ENCODE peak calls at places on chromosomes 2 and 18, in four cellular contexts. U is neuronal stem cell, L is H9, W is mesenchymal stem cell. S is an unnamed sample.
A peak's percentile ranks its signal among the peaks of the same experiment; 100 is the strongest.

GRCh38 chr2:27024188-27024587 is 8.6 kb upstream of the TMEM214 start:
- DNase-seq in W (peak; percentile 16), L (peak; percentile 84), U (no peak), S (no peak)

GRCh38 chr2:219021591-219021990 is 19.7 kb downstream of the CFAP65 start:
- DNase-seq in L (no peak), W (no peak), U (no peak), S (no peak)

GRCh38 chr2:61898810-61899209 is 6.7 kb upstream of the COMMD1 start:
- DNase-seq in W (peak; percentile 26), L (no peak), U (no peak), S (no peak)

GRCh38 chr2:48346124-48346536 is 183.8 kb upstream of the STON1 start:
- DNase-seq in L (no peak), W (peak; percentile 88), U (no peak), S (peak; percentile 56)

GRCh38 chr2:188808921-188809320 is 165.3 kb upstream of the COL3A1 start:
- DNase-seq in W (peak; percentile 41), U (no peak), L (no peak), S (no peak)

GRCh38 chr18:28837100-28837499 is 660.2 kb upstream of the CDH2 start:
- DNase-seq in L (no peak), U (no peak), W (no peak), S (no peak)

GRCh38 chr2:179860255-179861026 is 971 bp downstream of the ZNF385B start:
- DNase-seq in U (no peak), L (peak; percentile 47), W (peak; percentile 1), S (no peak)

GRCh38 chr2:25197336-25198208 is 29.2 kb upstream of the POMC start:
- DNase-seq in U (no peak), L (no peak), W (peak; percentile 53), S (no peak)

GRCh38 chr18:77066689-77067088 is 65.9 kb downstream of the MBP start:
- DNase-seq in L (no peak), U (no peak), W (no peak), S (no peak)

GRCh38 chr2:127637725-127638252 is 8.2 kb upstream of the GPR17 start:
- DNase-seq in L (peak; percentile 82), U (no peak), W (peak; percentile 82), S (peak; percentile 87)

GRCh38 chr2:135473567-135473966 is 57.5 kb downstream of the ZRANB3 start:
- DNase-seq in L (no peak), W (peak; percentile 41), U (no peak), S (peak; percentile 17)

GRCh38 chr2:231059756-231060155 is 3.1 kb downstream of the PSMD1 start:
- DNase-seq in L (no peak), W (no peak), U (no peak), S (no peak)

GRCh38 chr2:60764736-60765534 is 8.9 kb downstream of the PAPOLG start:
- DNase-seq in L (no peak), W (peak; percentile 5), U (no peak), S (no peak)

GRCh38 chr18:76528477-76529432 is 33.7 kb upstream of the ZNF516 start:
- DNase-seq in L (no peak), W (peak; percentile 76), U (no peak), S (peak; percentile 3)

GRCh38 chr18:31444142-31444541 is 3.4 kb upstream of the DSG3 start:
- DNase-seq in W (no peak), L (no peak), U (no peak), S (no peak)

GRCh38 chr2:147449323-147450080 is 395.3 kb upstream of the ACVR2A start:
- DNase-seq in W (no peak), U (peak; percentile 61), L (peak; percentile 39), S (no peak)

GRCh38 chr18:12598181-12598921 is 59.6 kb downstream of the SPIRE1 start:
- DNase-seq in W (peak; percentile 48), L (no peak), U (no peak), S (peak; percentile 78)

GRCh38 chr2:219430633-219431615 is 3.7 kb upstream of the SPEG start:
- DNase-seq in L (peak; percentile 62), U (no peak), W (peak; percentile 61), S (no peak)

GRCh38 chr18:75391275-75392115 is 36.0 kb downstream of the SMIM21 start:
- DNase-seq in W (no peak), U (no peak), L (no peak), S (no peak)

DNA sequence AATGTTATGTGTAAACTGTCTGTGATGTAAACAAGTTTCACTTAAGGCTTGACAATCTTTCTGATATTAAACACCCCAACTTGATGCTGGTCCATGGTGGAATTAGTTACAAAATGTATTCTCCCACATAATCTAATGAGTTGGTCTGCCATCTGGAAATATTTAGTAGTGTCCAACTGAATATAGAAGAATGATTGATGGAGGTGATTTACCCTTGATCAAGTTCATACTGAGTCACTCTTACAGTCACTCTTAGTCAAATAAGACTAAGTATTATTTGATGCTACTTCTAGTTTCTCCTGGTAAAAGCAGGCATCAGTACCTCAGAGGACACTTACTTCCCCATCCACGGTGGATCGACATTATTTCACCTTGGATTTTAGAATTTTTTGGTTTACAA is 198.1 kb downstream of the SATB2 start:
- DNase-seq in U (no peak), L (no peak), W (no peak), S (no peak)
- H3K23ac ChIP-seq in U (no peak overlapping the region), L (no peak overlapping the region), W (no peak overlapping the region), S (no peak overlapping the region)

DNA sequence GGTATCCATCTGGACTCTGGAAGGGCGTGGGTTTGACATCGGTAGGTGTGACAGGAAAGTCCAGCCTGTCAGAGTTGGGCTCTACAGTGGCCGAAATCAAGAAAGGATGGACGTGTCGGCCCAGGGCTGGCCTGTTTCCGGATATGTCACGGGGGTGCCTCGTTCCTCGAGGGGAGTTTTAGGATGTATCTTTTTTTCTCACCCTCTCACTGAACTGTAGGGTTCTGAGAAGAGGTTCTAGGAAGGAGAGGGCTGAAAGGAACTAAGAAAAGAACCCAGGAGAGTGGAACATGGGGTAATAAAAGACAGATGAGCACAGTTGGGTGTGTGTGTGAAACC is 7.2 kb upstream of the SP9 start:
- DNase-seq in U (no peak), W (no peak), L (no peak), S (no peak)
- H3K23ac ChIP-seq in U (no peak overlapping the region), W (no peak overlapping the region), L (no peak overlapping the region), S (no peak overlapping the region)

GRCh38 chr2:223737207-223737606 is 100.2 kb downstream of the AP1S3 start:
- DNase-seq in W (no peak), U (no peak), L (no peak), S (no peak)

GRCh38 chr2:223736488-223736887 is 100.9 kb downstream of the AP1S3 start:
- DNase-seq in L (no peak), U (no peak), W (no peak), S (no peak)

GRCh38 chr2:223735035-223735640 is 102.2 kb downstream of the AP1S3 start:
- DNase-seq in L (no peak), W (no peak), U (no peak), S (no peak)

GRCh38 chr2:223734346-223734745 is 103.0 kb downstream of the AP1S3 start:
- DNase-seq in L (no peak), U (no peak), W (peak; percentile 8), S (peak; percentile 55)

GRCh38 chr2:223735659-223736244 is 101.6 kb downstream of the AP1S3 start:
- DNase-seq in W (peak; percentile 73), U (no peak), L (no peak), S (peak; percentile 83)
- H3K23ac ChIP-seq in W (no peak overlapping the region), U (no peak overlapping the region), L (no peak overlapping the region), S (no peak overlapping the region)

GRCh38 chr2:46780411-46780800 is 135.2 kb downstream of the MCFD2 start:
- DNase-seq in U (no peak), W (no peak), L (no peak), S (no peak)

GRCh38 chr2:46780801-46781445 is 134.7 kb downstream of the MCFD2 start:
- DNase-seq in U (no peak), L (peak; percentile 88), W (peak; percentile 21), S (peak; percentile 7)

GRCh38 chr2:46779447-46779941 is 136.1 kb downstream of the MCFD2 start:
- DNase-seq in W (peak; percentile 6), L (no peak), U (no peak), S (peak; percentile 89)

GRCh38 chr2:46784278-46784677 is 131.3 kb downstream of the MCFD2 start:
- DNase-seq in L (no peak), U (no peak), W (no peak), S (no peak)

GRCh38 chr2:46781468-46782189 is 134.0 kb downstream of the MCFD2 start:
- DNase-seq in L (no peak), U (peak; percentile 14), W (no peak), S (no peak)
- H3K23ac ChIP-seq in L (no peak overlapping the region), U (no peak overlapping the region), W (no peak overlapping the region), S (no peak overlapping the region)

GRCh38 chr2:208565690-208566421 is 159.3 kb downstream of the PTH2R start:
- DNase-seq in W (no peak), U (no peak), L (no peak), S (no peak)
- H3K23ac ChIP-seq in W (no peak overlapping the region), U (no peak overlapping the region), L (no peak overlapping the region), S (no peak overlapping the region)

GRCh38 chr2:241690202-241690717 is 3.6 kb upstream of the DTYMK start:
- DNase-seq in L (no peak), W (no peak), U (no peak), S (no peak)
- H3K23ac ChIP-seq in L (no peak overlapping the region), W (no peak overlapping the region), U (peak overlapping the region; percentile 37), S (no peak overlapping the region)